ENCODE peak calls at places on chromosomes 4 and X, in five cellular contexts. Q is H9, T is PC-3, G is OCI-LY7, V is hepatocyte. E is an unnamed sample. For H3K79me2, the result is how much of the 10 kb centered on the place peaks cover.

GRCh38 chr4:21765810-21766407 is 182.7 kb downstream of the KCNIP4 start:
- DNase-seq in V (peak), T (peak), G (peak), Q (peak), E (no peak)

GRCh38 chr4:69823481-69824186 is 36.3 kb downstream of the SULT1E1 start:
- DNase-seq in V (peak), Q (peak), T (peak), G (peak), E (no peak)

GRCh38 chr4:39255266-39255665 is 72.9 kb downstream of the WDR19 start:
- DNase-seq in V (no peak), Q (no peak), T (peak), G (no peak), E (no peak)

GRCh38 chrX:87299563-87300160 is 217.9 kb upstream of the KLHL4 start:
- DNase-seq in Q (no peak), G (peak), T (peak), V (peak), E (no peak)

GRCh38 chr4:149371021-149371420 is 444.6 kb downstream of the IQCM start:
- DNase-seq in Q (peak), G (peak), T (peak), V (peak), E (peak)

GRCh38 chr4:13705521-13706035 is 78.1 kb upstream of the BOD1L1 start:
- DNase-seq in G (no peak), V (peak), Q (peak), T (peak), E (peak)

GRCh38 chr4:41678086-41678485 is 70.4 kb downstream of the PHOX2B start:
- DNase-seq in V (no peak), G (no peak), Q (no peak), T (no peak), E (no peak)

GRCh38 chr4:42391356-42391675 is 6.0 kb upstream of the SHISA3 start:
- DNase-seq in G (no peak), Q (no peak), T (no peak), V (no peak), E (no peak)

GRCh38 chr4:19167321-19167720 is 1084.4 kb upstream of the SLIT2 start:
- DNase-seq in Q (no peak), T (no peak), V (peak), G (no peak), E (no peak)

GRCh38 chr4:109801895-109802319 is at the start of gene CFI:
- DNase-seq in T (no peak), V (peak), G (no peak), Q (no peak), E (peak)

GRCh38 chr4:81566076-81566663 is 94.5 kb upstream of the RASGEF1B start:
- DNase-seq in G (no peak), V (no peak), T (no peak), Q (no peak), E (no peak)

GRCh38 chr4:130576218-130576617 is 1480.3 kb downstream of the C4orf33 start:
- DNase-seq in T (no peak), Q (no peak), G (no peak), V (no peak), E (no peak)

GRCh38 chrX:7084841-7085240 is 62.7 kb upstream of the STS start:
- DNase-seq in Q (no peak), G (peak), V (no peak), T (no peak), E (no peak)

GRCh38 chr4:15963001-15963451 is at the start of gene FGFBP2:
- DNase-seq in G (peak), T (peak), V (peak), Q (peak), E (peak)

GRCh38 chr4:74096265-74096980 is 2.6 kb downstream of the CXCL2 start:
- DNase-seq in V (peak), T (no peak), Q (no peak), G (no peak), E (no peak)

GRCh38 chr4:141328550-141329173 is 108.0 kb downstream of the ZNF330 start:
- DNase-seq in V (no peak), T (peak), G (no peak), Q (no peak), E (no peak)

GRCh38 chrX:48945517-48946348 is 11.7 kb downstream of the OTUD5 start:
- DNase-seq in Q (peak), V (peak), T (peak), G (peak), E (peak)

GRCh38 chrX:133350751-133351150 is 64.5 kb downstream of the GPC4 start:
- DNase-seq in Q (no peak), G (no peak), T (no peak), V (peak), E (no peak)

GRCh38 chrX:2708601-2709200 is 17.6 kb downstream of the CD99 start:
- DNase-seq in V (no peak), G (peak), T (no peak), Q (no peak), E (no peak)

GRCh38 chrX:70496491-70496890 is 51.9 kb downstream of the DLG3 start:
- DNase-seq in Q (no peak), T (no peak), G (no peak), V (no peak), E (no peak)

GRCh38 chr4:47577779-47578553 is 92.9 kb downstream of the ATP10D start:
- DNase-seq in G (no peak), T (no peak), Q (no peak), V (no peak), E (no peak)

GRCh38 chr4:120830204-120830603 is 92.3 kb downstream of the PRDM5 start:
- DNase-seq in G (no peak), Q (no peak), V (no peak), T (no peak), E (no peak)

GRCh38 chr4:52983563-52984303 is 121.6 kb downstream of the RASL11B start:
- DNase-seq in Q (no peak), T (peak), V (peak), G (peak), E (peak)

GRCh38 chrX:97984641-97985040 is 1100.9 kb downstream of the RPA4 start:
- DNase-seq in T (peak), Q (peak), V (no peak), G (peak), E (no peak)

GRCh38 chr4:42371306-42372063 is 25.8 kb upstream of the SHISA3 start:
- DNase-seq in T (peak), V (peak), G (peak), Q (no peak), E (no peak)

GRCh38 chrX:18643853-18644252 is 28.1 kb downstream of the RS1 start:
- DNase-seq in V (no peak), Q (no peak), T (no peak), G (no peak), E (no peak)

GRCh38 chrX:124263743-124264142 is 68.7 kb upstream of the TEX13D start:
- DNase-seq in G (no peak), T (peak), Q (no peak), V (no peak), E (no peak)

GRCh38 chr4:82865592-82865991 is 25.4 kb downstream of the SEC31A start:
- DNase-seq in G (no peak), T (peak), V (peak), Q (no peak), E (no peak)

GRCh38 chrX:133414399-133415275 is 652 bp downstream of the GPC4 start:
- DNase-seq in T (peak), G (no peak), V (peak), Q (no peak), E (peak)

GRCh38 chr4:661856-662761 is 12.0 kb downstream of the ATP5ME start:
- DNase-seq in G (no peak), T (no peak), Q (peak), V (no peak), E (peak)

GRCh38 chr4:112813790-112814189 is 176.8 kb downstream of the LARP7 start:
- DNase-seq in V (no peak), T (no peak), G (no peak), Q (no peak), E (no peak)

GRCh38 chrX:126063984-126064383 is 102.1 kb downstream of the DCAF12L2 start:
- DNase-seq in G (no peak), V (no peak), T (no peak), Q (no peak), E (no peak)

GRCh38 chrX:8607326-8607725 is 124.6 kb downstream of the ANOS1 start:
- DNase-seq in G (no peak), Q (no peak), V (no peak), T (peak), E (no peak)

DNA sequence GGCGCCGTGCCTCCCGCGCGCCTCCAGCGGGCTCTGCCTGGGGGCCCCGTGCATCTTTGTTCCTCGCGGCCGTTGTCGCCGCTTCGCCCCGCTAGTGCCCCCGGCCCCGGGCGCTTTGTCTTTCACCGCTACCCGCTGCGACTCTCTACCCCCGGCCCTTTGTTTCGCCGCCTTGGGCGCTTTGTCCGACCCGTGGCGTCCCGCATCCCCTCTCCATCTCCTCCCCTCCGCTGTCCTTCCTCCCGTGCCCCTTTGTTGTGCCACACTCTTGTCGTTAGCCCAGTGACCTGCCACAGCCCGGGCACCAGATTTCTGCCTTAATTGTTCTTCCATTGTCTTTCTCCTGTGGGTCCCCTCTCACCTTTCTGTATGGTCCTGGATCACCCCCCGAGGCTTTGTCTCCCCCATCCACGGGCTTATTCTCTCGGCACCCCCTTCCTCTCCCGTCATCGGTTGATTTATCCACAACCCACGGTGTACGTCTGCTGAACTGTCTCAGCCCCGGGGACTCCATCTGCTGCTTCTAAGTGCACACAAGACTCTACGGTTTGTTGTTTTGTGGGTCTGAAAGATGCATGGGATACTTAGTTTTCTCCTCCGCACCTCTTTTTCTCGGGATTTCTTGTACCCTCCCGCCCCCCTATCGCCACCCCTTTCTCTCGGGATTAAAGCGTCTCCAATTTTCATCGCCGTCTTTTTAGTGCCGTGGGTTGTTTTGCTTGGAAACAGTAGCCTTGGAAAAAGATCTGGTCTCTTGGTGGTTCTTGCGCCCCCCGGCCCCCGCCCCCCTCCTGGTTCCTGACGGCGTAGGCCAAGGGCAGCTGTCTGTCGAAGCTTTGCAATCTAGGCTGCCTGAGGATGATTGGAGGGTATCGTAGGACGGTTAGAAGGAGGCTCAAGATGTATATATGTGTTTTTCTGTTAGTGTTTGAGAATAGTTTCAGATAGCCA is 787 bp downstream of the RBPJ start:
- DNase-seq in G (peak), V (peak), T (no peak), Q (peak), E (peak)
- H2AFZ ChIP-seq in G (peak), V (peak), T (no peak), Q (no peak), E (peak)

GRCh38 chr4:186701788-186702187 is 21.9 kb downstream of the FAT1 start:
- DNase-seq in G (no peak), Q (no peak), V (no peak), T (no peak), E (no peak)
- H3K79me2 ChIP-seq in G (under half), Q (under half), V (half or more), T (half or more), E (half or more)

GRCh38 chrX:154749856-154750255 is 1.0 kb downstream of the GAB3 start:
- DNase-seq in V (no peak), G (no peak), T (no peak), Q (no peak), E (no peak)
- TF ChIP-seq CTCF in V (no peak), G (no peak), T (peak), Q (no peak), E (no peak)

DNA sequence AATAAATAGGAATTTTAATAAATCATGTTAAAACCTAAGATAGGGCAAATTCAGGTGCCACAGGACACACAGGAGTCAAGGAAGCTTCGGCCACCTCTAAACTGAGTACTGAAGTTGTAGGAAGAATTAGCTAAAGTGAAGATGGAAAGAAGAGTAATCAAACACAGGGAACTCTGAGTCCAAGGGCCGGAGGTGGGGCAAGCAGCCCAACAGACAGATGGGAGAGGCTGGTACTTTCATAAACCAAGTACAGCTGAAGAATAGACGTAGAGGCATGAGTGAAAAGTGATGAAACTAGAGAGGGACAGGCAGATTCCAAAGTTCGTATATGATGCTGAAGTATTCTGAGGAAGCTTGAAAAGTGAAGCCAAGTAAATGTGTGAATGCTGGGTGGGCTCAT is 203.4 kb downstream of the NR3C2 start:
- DNase-seq in G (no peak), Q (no peak), T (no peak), V (no peak), E (no peak)
- H2AFZ ChIP-seq in G (no peak), Q (no peak), T (no peak), V (no peak), E (no peak)

GRCh38 chr4:168534535-168534934 is 37.7 kb downstream of the PALLD start:
- DNase-seq in T (no peak), Q (no peak), V (no peak), G (no peak), E (no peak)
- H3K79me2 ChIP-seq in T (under half), Q (under half), V (under half), G (under half), E (under half)

DNA sequence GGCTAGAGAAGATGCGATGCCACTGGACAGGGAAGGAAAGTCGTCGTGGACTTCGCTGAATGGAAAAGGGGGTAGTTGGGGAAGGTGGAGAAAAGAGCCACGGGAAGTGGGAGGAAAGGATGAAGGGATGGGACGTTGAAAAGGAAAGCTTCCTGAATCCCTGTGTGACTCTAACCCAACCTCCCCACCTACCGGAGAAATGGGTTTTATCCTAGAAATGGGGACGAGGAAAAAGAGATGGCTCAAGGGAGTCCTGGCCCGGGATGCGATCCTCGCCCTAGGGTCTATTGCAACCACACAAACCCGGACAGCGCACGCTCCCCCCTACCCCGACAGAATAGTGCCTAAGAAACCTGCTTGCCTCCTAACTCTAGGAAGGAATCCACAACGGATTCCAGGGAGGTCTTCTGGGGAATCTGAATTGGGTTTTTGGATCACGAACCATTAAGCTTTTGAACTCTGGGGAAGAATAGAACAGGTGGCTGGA is 738 bp upstream of the TSPAN5 start:
- DNase-seq in Q (peak), G (no peak), V (peak), T (peak), E (peak)
- TF ChIP-seq CTCF in Q (peak), G (no peak), V (peak), T (no peak), E (peak)

GRCh38 chr4:155966661-155967060 is 13.0 kb upstream of the CTSO start:
- DNase-seq in Q (no peak), V (no peak), G (no peak), T (no peak), E (peak)
- H2AFZ ChIP-seq in Q (no peak), V (no peak), G (no peak), T (no peak), E (no peak)

GRCh38 chr4:6926081-6926480 is 16.5 kb downstream of the TBC1D14 start:
- DNase-seq in G (no peak), T (no peak), V (no peak), Q (no peak), E (peak)
- H3K79me2 ChIP-seq in G (under half), T (under half), V (half or more), Q (under half), E (under half)

GRCh38 chr4:153232768-153233167 is 28.5 kb downstream of the TRIM2 start:
- DNase-seq in V (peak), G (peak), Q (peak), T (peak), E (no peak)
- TF ChIP-seq CTCF in V (peak), G (peak), Q (peak), T (peak), E (no peak)

E was measured in osteoblast.